ENCODE peak calls at places on chromosomes 12 and 14, in seven cellular contexts. G, K, Y, A, U, L and S are unnamed samples. For H3K4me1, the result is how much of the 10 kb centered on the place peaks cover.

GRCh38 chr14:99976021-99976420 is 89.2 kb upstream of the EVL start:
- DNase-seq in G (no peak), K (no peak), Y (no peak), A (no peak), U (no peak), L (no peak), S (no peak)

GRCh38 chr14:105281354-105282097 is 19.3 kb downstream of the BRF1 start:
- DNase-seq in G (no peak), K (peak), Y (peak), A (no peak), U (no peak), L (peak), S (no peak)

GRCh38 chr12:55899035-55899434 is 28.7 kb downstream of the PYM1 start:
- DNase-seq in G (no peak), K (peak), Y (no peak), A (no peak), U (no peak), L (no peak), S (no peak)

GRCh38 chr14:45065540-45065939 is 18.4 kb upstream of the PRPF39 start:
- DNase-seq in G (no peak), K (no peak), Y (no peak), A (no peak), U (no peak), L (no peak), S (no peak)

GRCh38 chr14:100158566-100159106 is 809 bp downstream of the DEGS2 start:
- DNase-seq in G (no peak), K (no peak), Y (no peak), A (no peak), U (no peak), L (no peak), S (no peak)

GRCh38 chr12:3204143-3204542 is 127.0 kb downstream of the TSPAN9 start:
- DNase-seq in G (no peak), K (no peak), Y (no peak), A (no peak), U (no peak), L (no peak), S (no peak)

GRCh38 chr12:105672576-105672975 is 342.1 kb downstream of the C12orf75 start:
- DNase-seq in G (peak), K (peak), Y (no peak), A (no peak), U (peak), L (no peak), S (peak)

GRCh38 chr14:90300649-90301048 is 31.1 kb downstream of the NRDE2 start:
- DNase-seq in G (no peak), K (peak), Y (no peak), A (no peak), U (no peak), L (no peak), S (no peak)

GRCh38 chr12:87280893-87281292 is 748.3 kb downstream of the C12orf50 start:
- DNase-seq in G (no peak), K (no peak), Y (no peak), A (no peak), U (no peak), L (no peak), S (no peak)

GRCh38 chr12:91845365-91845764 is 300.3 kb downstream of the BTG1 start:
- DNase-seq in G (no peak), K (no peak), Y (no peak), A (no peak), U (no peak), L (no peak), S (no peak)

GRCh38 chr14:90060312-90060964 is 1.4 kb upstream of the KCNK13 start:
- DNase-seq in G (no peak), K (peak), Y (no peak), A (no peak), U (no peak), L (peak), S (no peak)

GRCh38 chr14:67268456-67269115 is 27.4 kb downstream of the PALS1 start:
- DNase-seq in G (no peak), K (peak), Y (no peak), A (no peak), U (no peak), L (no peak), S (no peak)

GRCh38 chr12:89544730-89545184 is 18.9 kb upstream of the POC1B start:
- DNase-seq in G (peak), K (peak), Y (no peak), A (no peak), U (peak), L (peak), S (peak)

GRCh38 chr12:125329239-125330238 is 264.3 kb downstream of the AACS start:
- DNase-seq in G (no peak), K (no peak), Y (no peak), A (no peak), U (no peak), L (no peak), S (no peak)

GRCh38 chr14:100535287-100536131 is 51.7 kb downstream of the BEGAIN start:
- DNase-seq in G (peak), K (no peak), Y (no peak), A (no peak), U (no peak), L (no peak), S (peak)

GRCh38 chr12:47312794-47313426 is 233.2 kb upstream of the AMIGO2 start:
- DNase-seq in G (no peak), K (no peak), Y (no peak), A (no peak), U (no peak), L (peak), S (no peak)

GRCh38 chr14:100292301-100292775 is 13.9 kb downstream of the SLC25A29 start:
- DNase-seq in G (no peak), K (no peak), Y (no peak), A (no peak), U (peak), L (no peak), S (no peak)

GRCh38 chr12:48858043-48858442 is 6.1 kb upstream of the DDX23 start:
- DNase-seq in G (no peak), K (no peak), Y (no peak), A (no peak), U (no peak), L (no peak), S (no peak)

GRCh38 chr14:92973265-92973797 is 50.4 kb downstream of the CHGA start:
- DNase-seq in G (peak), K (peak), Y (peak), A (no peak), U (peak), L (peak), S (peak)

GRCh38 chr12:49828143-49829091 is at the start of gene NCKAP5L:
- DNase-seq in G (peak), K (peak), Y (peak), A (peak), U (peak), L (peak), S (peak)

GRCh38 chr12:1093166-1093751 is 102.2 kb downstream of the ERC1 start:
- DNase-seq in G (no peak), K (peak), Y (peak), A (no peak), U (no peak), L (peak), S (no peak)

DNA sequence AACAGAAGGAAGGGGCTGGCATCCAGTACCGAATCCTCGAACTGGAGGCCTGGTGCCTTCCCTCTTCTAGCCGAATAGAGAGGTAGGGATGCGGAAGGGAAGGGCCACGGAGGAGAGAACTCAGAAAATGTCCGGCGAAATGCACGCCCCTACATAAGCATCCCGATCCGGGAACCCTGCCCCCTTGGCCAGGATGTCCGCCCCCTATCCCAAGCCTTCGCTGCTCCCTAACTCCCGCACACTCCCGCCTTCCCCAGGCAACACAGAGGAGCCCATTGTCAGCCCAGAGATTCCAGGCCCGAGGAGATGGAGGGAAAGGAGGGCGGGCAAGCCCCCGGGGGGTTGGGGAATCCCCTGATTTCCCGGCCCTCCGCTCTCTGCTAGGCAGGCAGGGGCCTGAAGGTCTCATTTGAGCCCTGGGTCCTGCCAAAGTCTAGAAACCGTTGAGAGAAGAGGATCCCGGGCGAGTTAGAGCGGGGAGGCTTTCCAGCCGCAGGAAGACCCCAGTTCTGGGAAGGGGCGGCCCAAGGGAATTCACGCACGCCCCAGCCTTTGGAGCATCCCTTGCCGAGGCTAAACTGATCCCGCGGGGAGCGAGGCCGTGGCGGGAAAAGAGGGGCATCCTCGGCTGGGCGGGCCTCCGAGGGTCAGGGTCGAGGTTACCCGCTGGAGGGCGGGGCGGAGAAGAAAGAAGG is 569 bp upstream of the ARHGEF40 start:
- DNase-seq in G (peak), K (peak), Y (no peak), A (no peak), U (no peak), L (peak), S (peak)
- H3K4me1 ChIP-seq in G (under half), K (under half), Y (under half), A (under half), U (under half), L (under half), S (under half)

DNA sequence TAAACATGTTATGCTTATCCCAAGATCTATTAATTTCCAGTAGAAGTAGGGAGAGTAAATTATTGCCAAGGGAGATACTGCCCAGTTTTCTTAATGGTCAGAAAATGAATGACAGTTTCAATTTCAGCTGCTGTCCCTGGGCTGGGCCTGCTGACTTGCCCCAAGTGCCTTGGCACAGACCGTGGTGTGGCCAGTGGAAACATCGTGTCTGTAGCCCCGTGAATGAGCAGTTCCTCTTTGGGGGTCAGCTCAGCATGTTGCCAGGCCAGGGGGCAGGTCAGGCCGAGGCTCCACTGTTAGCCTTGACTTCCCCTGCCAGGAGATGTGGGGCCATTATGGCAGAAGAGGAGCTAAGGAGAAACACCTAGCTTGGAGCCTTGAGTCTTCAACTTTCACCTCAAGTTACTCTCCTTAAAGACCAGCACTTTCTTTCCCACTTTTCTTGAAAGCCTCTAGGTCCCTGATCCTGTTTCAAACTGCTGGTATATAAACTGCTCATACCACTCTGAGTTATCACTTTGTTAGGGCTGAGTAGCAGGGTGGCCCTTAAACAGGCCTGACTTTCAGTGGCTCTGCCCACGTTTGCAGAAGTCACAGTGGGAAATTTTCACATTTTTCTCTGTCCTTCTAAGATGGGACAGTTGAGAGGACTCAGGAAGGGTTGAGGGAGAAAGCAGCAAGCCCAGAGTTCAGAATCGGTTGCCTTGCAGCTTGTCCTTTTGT is 73.2 kb downstream of the SUSD6 start:
- DNase-seq in G (no peak), K (no peak), Y (no peak), A (no peak), U (peak), L (no peak), S (no peak)
- H3K4me1 ChIP-seq in G (under half), K (under half), Y (under half), A (under half), U (under half), L (under half), S (under half)

GRCh38 chr14:54285030-54285429 is 111.8 kb upstream of the CDKN3 start:
- DNase-seq in G (no peak), K (no peak), Y (no peak), A (no peak), U (no peak), L (no peak), S (no peak)
- H3K4me1 ChIP-seq in G (under half), K (under half), Y (under half), A (under half), U (under half), L (under half), S (under half)

GRCh38 chr14:102605026-102605425 is 12.6 kb downstream of the RCOR1 start:
- DNase-seq in G (no peak), K (no peak), Y (peak), A (no peak), U (no peak), L (no peak), S (peak)

GRCh38 chr14:102606296-102606695 is 13.8 kb downstream of the RCOR1 start:
- DNase-seq in G (no peak), K (no peak), Y (no peak), A (no peak), U (no peak), L (no peak), S (no peak)

GRCh38 chr14:102604183-102604582 is 11.7 kb downstream of the RCOR1 start:
- DNase-seq in G (no peak), K (no peak), Y (no peak), A (no peak), U (no peak), L (no peak), S (no peak)

GRCh38 chr14:102610968-102611811 is 18.7 kb downstream of the RCOR1 start:
- DNase-seq in G (no peak), K (peak), Y (no peak), A (no peak), U (no peak), L (no peak), S (no peak)

GRCh38 chr14:102608064-102608446 is 15.6 kb downstream of the RCOR1 start:
- DNase-seq in G (no peak), K (no peak), Y (no peak), A (no peak), U (no peak), L (no peak), S (no peak)
- H3K4me1 ChIP-seq in G (under half), K (under half), Y (under half), A (under half), U (under half), L (under half), S (under half)

GRCh38 chr14:80979951-80980350 is 24.5 kb downstream of the TSHR start:
- DNase-seq in G (no peak), K (no peak), Y (no peak), A (no peak), U (no peak), L (no peak), S (no peak)

GRCh38 chr14:80974338-80975078 is 19.1 kb downstream of the TSHR start:
- DNase-seq in G (no peak), K (peak), Y (no peak), A (no peak), U (no peak), L (no peak), S (no peak)

GRCh38 chr14:80973918-80974317 is 18.5 kb downstream of the TSHR start:
- DNase-seq in G (no peak), K (no peak), Y (no peak), A (no peak), U (no peak), L (no peak), S (no peak)

GRCh38 chr14:80978403-80978802 is 23.0 kb downstream of the TSHR start:
- DNase-seq in G (no peak), K (no peak), Y (no peak), A (no peak), U (no peak), L (no peak), S (no peak)

GRCh38 chr14:80977103-80977728 is 21.8 kb downstream of the TSHR start:
- DNase-seq in G (no peak), K (no peak), Y (no peak), A (no peak), U (no peak), L (no peak), S (no peak)
- H3K4me1 ChIP-seq in G (under half), K (under half), Y (under half), A (under half), U (under half), L (under half), S (under half)